ENCODE peak calls at places on chromosomes 1 and 21, in eight cellular contexts. One of them, this sample, is unnamed.

GRCh38 chr1:208598021-208598420 is 353.8 kb upstream of the PLXNA2 start:
- DNase-seq in tibial nerve: no peak
- DNase-seq in AG09309: no peak
- DNase-seq in mucosa of descending colon: no peak
- DNase-seq in K562: no peak
- DNase-seq in lower leg skin: no peak
- DNase-seq in tibial artery: no peak
- DNase-seq in CD8-positive, alpha-beta T cell: no peak
- DNase-seq in this sample: no peak

GRCh38 chr1:143748906-143749305 is 222.9 kb downstream of the FAM72C start:
- DNase-seq in lower leg skin: no peak
- DNase-seq in mucosa of descending colon: no peak
- DNase-seq in K562: no peak
- DNase-seq in tibial nerve: no peak
- DNase-seq in CD8-positive, alpha-beta T cell: no peak
- DNase-seq in tibial artery: no peak
- DNase-seq in AG09309: no peak
- DNase-seq in this sample: no peak

GRCh38 chr21:41839387-41840000 is 39.6 kb downstream of the PRDM15 start:
- DNase-seq in mucosa of descending colon: no peak
- DNase-seq in K562: no peak
- DNase-seq in CD8-positive, alpha-beta T cell: no peak
- DNase-seq in tibial artery: no peak
- DNase-seq in lower leg skin: peak
- DNase-seq in AG09309: no peak
- DNase-seq in tibial nerve: no peak
- DNase-seq in this sample: no peak

GRCh38 chr1:3242408-3243270 is 173.6 kb downstream of the PRDM16 start:
- DNase-seq in tibial nerve: no peak
- DNase-seq in K562: no peak
- DNase-seq in tibial artery: no peak
- DNase-seq in AG09309: no peak
- DNase-seq in lower leg skin: no peak
- DNase-seq in CD8-positive, alpha-beta T cell: no peak
- DNase-seq in mucosa of descending colon: no peak
- DNase-seq in this sample: no peak

GRCh38 chr1:231357831-231358354 is 19.8 kb downstream of the SPRTN start:
- DNase-seq in AG09309: peak
- DNase-seq in K562: peak
- DNase-seq in lower leg skin: no peak
- DNase-seq in tibial artery: no peak
- DNase-seq in mucosa of descending colon: peak
- DNase-seq in tibial nerve: peak
- DNase-seq in CD8-positive, alpha-beta T cell: peak
- DNase-seq in this sample: peak

GRCh38 chr1:64745986-64746940 is 1.4 kb downstream of the RAVER2 start:
- DNase-seq in tibial nerve: no peak
- DNase-seq in tibial artery: no peak
- DNase-seq in lower leg skin: no peak
- DNase-seq in AG09309: no peak
- DNase-seq in mucosa of descending colon: no peak
- DNase-seq in K562: no peak
- DNase-seq in CD8-positive, alpha-beta T cell: no peak
- DNase-seq in this sample: no peak

GRCh38 chr1:214418380-214418779 is 133.0 kb downstream of the PTPN14 start:
- DNase-seq in tibial nerve: no peak
- DNase-seq in tibial artery: no peak
- DNase-seq in AG09309: no peak
- DNase-seq in mucosa of descending colon: no peak
- DNase-seq in K562: no peak
- DNase-seq in lower leg skin: no peak
- DNase-seq in CD8-positive, alpha-beta T cell: no peak
- DNase-seq in this sample: no peak

GRCh38 chr1:156948708-156949107 is 28.3 kb downstream of the LRRC71 start:
- DNase-seq in K562: peak
- DNase-seq in lower leg skin: no peak
- DNase-seq in CD8-positive, alpha-beta T cell: no peak
- DNase-seq in tibial nerve: no peak
- DNase-seq in AG09309: no peak
- DNase-seq in mucosa of descending colon: no peak
- DNase-seq in tibial artery: peak
- DNase-seq in this sample: no peak

GRCh38 chr1:16614361-16615252 is 1.2 kb upstream of the NBPF1 start:
- DNase-seq in K562: peak
- DNase-seq in CD8-positive, alpha-beta T cell: peak
- DNase-seq in lower leg skin: peak
- DNase-seq in tibial artery: peak
- DNase-seq in AG09309: no peak
- DNase-seq in tibial nerve: no peak
- DNase-seq in mucosa of descending colon: peak
- DNase-seq in this sample: no peak

GRCh38 chr1:83583351-83584014 is 415.4 kb downstream of the TTLL7 start:
- DNase-seq in AG09309: no peak
- DNase-seq in lower leg skin: no peak
- DNase-seq in mucosa of descending colon: peak
- DNase-seq in K562: no peak
- DNase-seq in tibial nerve: no peak
- DNase-seq in CD8-positive, alpha-beta T cell: no peak
- DNase-seq in tibial artery: no peak
- DNase-seq in this sample: no peak

GRCh38 chr1:211830055-211830329 is 571 bp downstream of the LPGAT1 start:
- DNase-seq in tibial nerve: no peak
- DNase-seq in lower leg skin: no peak
- DNase-seq in tibial artery: no peak
- DNase-seq in AG09309: no peak
- DNase-seq in K562: no peak
- DNase-seq in CD8-positive, alpha-beta T cell: peak
- DNase-seq in mucosa of descending colon: peak
- DNase-seq in this sample: no peak

GRCh38 chr1:160539896-160540858 is 17.1 kb upstream of the SLAMF6 start:
- DNase-seq in AG09309: no peak
- DNase-seq in tibial nerve: no peak
- DNase-seq in CD8-positive, alpha-beta T cell: peak
- DNase-seq in lower leg skin: no peak
- DNase-seq in tibial artery: no peak
- DNase-seq in mucosa of descending colon: peak
- DNase-seq in K562: peak
- DNase-seq in this sample: no peak

GRCh38 chr1:103265551-103265950 is 157.2 kb upstream of the COL11A1 start:
- DNase-seq in tibial nerve: no peak
- DNase-seq in mucosa of descending colon: no peak
- DNase-seq in tibial artery: no peak
- DNase-seq in lower leg skin: no peak
- DNase-seq in AG09309: no peak
- DNase-seq in CD8-positive, alpha-beta T cell: no peak
- DNase-seq in K562: no peak
- DNase-seq in this sample: no peak

GRCh38 chr1:35835398-35835797 is 27.6 kb downstream of the AGO4 start:
- DNase-seq in tibial nerve: no peak
- DNase-seq in tibial artery: no peak
- DNase-seq in CD8-positive, alpha-beta T cell: no peak
- DNase-seq in AG09309: no peak
- DNase-seq in mucosa of descending colon: no peak
- DNase-seq in lower leg skin: no peak
- DNase-seq in K562: no peak
- DNase-seq in this sample: no peak

GRCh38 chr1:164524810-164525209 is 34.2 kb upstream of the PBX1 start:
- DNase-seq in lower leg skin: no peak
- DNase-seq in K562: no peak
- DNase-seq in tibial artery: no peak
- DNase-seq in AG09309: no peak
- DNase-seq in tibial nerve: no peak
- DNase-seq in CD8-positive, alpha-beta T cell: no peak
- DNase-seq in mucosa of descending colon: no peak
- DNase-seq in this sample: no peak

GRCh38 chr1:153395136-153395685 is 4.3 kb upstream of the S100A8 start:
- DNase-seq in AG09309: no peak
- DNase-seq in tibial artery: peak
- DNase-seq in tibial nerve: no peak
- DNase-seq in CD8-positive, alpha-beta T cell: no peak
- DNase-seq in K562: no peak
- DNase-seq in mucosa of descending colon: no peak
- DNase-seq in lower leg skin: no peak
- DNase-seq in this sample: no peak

GRCh38 chr1:91502882-91503184 is 2.2 kb downstream of the CDC7 start:
- DNase-seq in tibial artery: no peak
- DNase-seq in K562: no peak
- DNase-seq in mucosa of descending colon: no peak
- DNase-seq in CD8-positive, alpha-beta T cell: no peak
- DNase-seq in tibial nerve: no peak
- DNase-seq in lower leg skin: no peak
- DNase-seq in AG09309: no peak
- DNase-seq in this sample: no peak
- TF ChIP-seq CTCF in tibial artery: no peak
- TF ChIP-seq CTCF in K562: peak
- TF ChIP-seq CTCF in mucosa of descending colon: no peak
- TF ChIP-seq CTCF in CD8-positive, alpha-beta T cell: no peak
- TF ChIP-seq CTCF in tibial nerve: no peak
- TF ChIP-seq CTCF in lower leg skin: no peak
- TF ChIP-seq CTCF in AG09309: no peak
- TF ChIP-seq CTCF in this sample: no peak

GRCh38 chr1:226702318-226702956 is 36.6 kb downstream of the ITPKB start:
- DNase-seq in K562: no peak
- DNase-seq in CD8-positive, alpha-beta T cell: no peak
- DNase-seq in lower leg skin: no peak
- DNase-seq in tibial artery: no peak
- DNase-seq in mucosa of descending colon: no peak
- DNase-seq in tibial nerve: peak
- DNase-seq in AG09309: peak
- DNase-seq in this sample: peak
- H3K4me3 ChIP-seq in K562: no peak
- H3K4me3 ChIP-seq in CD8-positive, alpha-beta T cell: peak
- H3K4me3 ChIP-seq in lower leg skin: no peak
- H3K4me3 ChIP-seq in tibial artery: peak
- H3K4me3 ChIP-seq in mucosa of descending colon: no peak
- H3K4me3 ChIP-seq in tibial nerve: peak
- H3K4me3 ChIP-seq in AG09309: no peak
- H3K4me3 ChIP-seq in this sample: peak

DNA sequence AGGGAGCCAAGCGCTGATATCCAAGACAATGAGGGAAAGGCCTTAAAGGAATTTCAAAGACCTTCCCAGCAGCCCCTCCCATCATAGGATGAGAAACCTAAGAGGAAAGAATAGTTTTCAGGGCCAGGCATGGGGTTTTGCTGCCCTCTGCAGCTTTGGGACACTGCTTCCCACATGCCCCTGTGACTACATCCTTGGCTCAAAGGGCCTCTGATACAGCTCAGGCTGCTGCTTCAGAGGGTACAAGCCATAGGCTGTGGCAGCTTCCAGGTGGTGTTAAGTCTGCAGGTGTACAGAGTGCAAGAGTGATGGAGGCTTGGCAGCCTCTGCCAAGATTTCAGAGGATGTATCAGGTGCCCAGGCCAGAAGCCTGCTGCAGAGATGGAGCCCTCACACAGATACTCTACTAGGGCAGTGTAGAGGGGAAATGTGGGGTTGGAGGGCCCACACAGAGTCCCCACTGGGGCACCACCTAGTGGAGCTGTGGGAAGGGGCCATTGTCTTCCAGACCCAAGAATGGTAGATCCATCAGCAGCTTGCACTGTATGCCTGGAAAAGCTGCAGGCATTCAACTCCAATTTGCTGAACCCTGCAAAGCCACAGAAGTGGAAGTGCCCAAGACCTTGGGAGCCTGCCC is 125.8 kb downstream of the SLC45A1 start:
- DNase-seq in lower leg skin: no peak
- DNase-seq in K562: no peak
- DNase-seq in tibial nerve: no peak
- DNase-seq in AG09309: no peak
- DNase-seq in mucosa of descending colon: no peak
- DNase-seq in tibial artery: no peak
- DNase-seq in CD8-positive, alpha-beta T cell: no peak
- DNase-seq in this sample: no peak
- TF ChIP-seq CTCF in lower leg skin: no peak
- TF ChIP-seq CTCF in K562: peak
- TF ChIP-seq CTCF in tibial nerve: peak
- TF ChIP-seq CTCF in AG09309: peak
- TF ChIP-seq CTCF in mucosa of descending colon: no peak
- TF ChIP-seq CTCF in tibial artery: no peak
- TF ChIP-seq CTCF in CD8-positive, alpha-beta T cell: no peak
- TF ChIP-seq CTCF in this sample: peak

GRCh38 chr1:9069324-9070100 is at the start of gene SLC2A5:
- DNase-seq in AG09309: no peak
- DNase-seq in mucosa of descending colon: peak
- DNase-seq in tibial nerve: peak
- DNase-seq in lower leg skin: no peak
- DNase-seq in CD8-positive, alpha-beta T cell: no peak
- DNase-seq in K562: no peak
- DNase-seq in tibial artery: no peak
- DNase-seq in this sample: no peak
- H3K4me3 ChIP-seq in AG09309: no peak
- H3K4me3 ChIP-seq in mucosa of descending colon: no peak
- H3K4me3 ChIP-seq in tibial nerve: no peak
- H3K4me3 ChIP-seq in lower leg skin: no peak
- H3K4me3 ChIP-seq in CD8-positive, alpha-beta T cell: no peak
- H3K4me3 ChIP-seq in K562: no peak
- H3K4me3 ChIP-seq in tibial artery: peak
- H3K4me3 ChIP-seq in this sample: no peak

DNA sequence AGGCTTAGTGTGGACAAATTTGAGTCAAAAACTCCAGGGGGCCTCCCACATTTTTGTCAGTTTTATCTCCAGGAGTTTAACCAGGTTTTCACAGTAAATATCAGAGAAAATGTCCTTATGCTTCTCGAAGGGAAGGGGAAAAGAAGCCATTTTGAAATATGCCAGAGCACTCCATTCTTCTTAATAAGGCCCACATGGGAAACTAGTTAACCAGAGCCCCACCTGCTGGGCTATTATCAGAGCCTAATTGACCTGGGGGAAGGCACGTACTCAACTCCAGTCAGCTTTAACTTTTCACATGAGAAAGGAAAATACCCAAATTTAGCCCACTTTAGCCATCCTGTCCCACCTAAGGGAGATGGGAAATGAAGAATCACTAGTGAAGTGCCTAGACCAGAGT is 296.3 kb downstream of the PTBP2 start:
- DNase-seq in mucosa of descending colon: no peak
- DNase-seq in AG09309: no peak
- DNase-seq in K562: no peak
- DNase-seq in CD8-positive, alpha-beta T cell: no peak
- DNase-seq in lower leg skin: no peak
- DNase-seq in tibial nerve: no peak
- DNase-seq in tibial artery: no peak
- DNase-seq in this sample: peak
- TF ChIP-seq CTCF in mucosa of descending colon: no peak
- TF ChIP-seq CTCF in AG09309: no peak
- TF ChIP-seq CTCF in K562: no peak
- TF ChIP-seq CTCF in CD8-positive, alpha-beta T cell: no peak
- TF ChIP-seq CTCF in lower leg skin: no peak
- TF ChIP-seq CTCF in tibial nerve: no peak
- TF ChIP-seq CTCF in tibial artery: no peak
- TF ChIP-seq CTCF in this sample: no peak

GRCh38 chr21:44761747-44762208 is 39.8 kb downstream of the UBE2G2 start:
- DNase-seq in CD8-positive, alpha-beta T cell: no peak
- DNase-seq in mucosa of descending colon: peak
- DNase-seq in K562: no peak
- DNase-seq in AG09309: no peak
- DNase-seq in lower leg skin: no peak
- DNase-seq in tibial nerve: no peak
- DNase-seq in tibial artery: no peak
- DNase-seq in this sample: no peak
- H3K4me3 ChIP-seq in CD8-positive, alpha-beta T cell: no peak
- H3K4me3 ChIP-seq in mucosa of descending colon: no peak
- H3K4me3 ChIP-seq in K562: no peak
- H3K4me3 ChIP-seq in AG09309: no peak
- H3K4me3 ChIP-seq in lower leg skin: no peak
- H3K4me3 ChIP-seq in tibial nerve: no peak
- H3K4me3 ChIP-seq in tibial artery: no peak
- H3K4me3 ChIP-seq in this sample: no peak

This sample was measured in LNCaP clone FGC.